ENCODE peak calls at places on chromosomes 3 and 15, in four cellular contexts. W is posterior vena cava, E is NCI-H1436, B is GM12891. I is an unnamed sample.

GRCh38 chr3:49399467-49399866 is 12.3 kb downstream of the RHOA start:
- DNase-seq in W (peak), B (no peak), E (no peak), I (no peak)

GRCh38 chr3:129979891-129980290 is 5.4 kb downstream of the TRH start:
- DNase-seq in W (no peak), E (no peak), B (no peak), I (no peak)

GRCh38 chr15:72758195-72758594 is 25.4 kb downstream of the ADPGK start:
- DNase-seq in E (no peak), W (no peak), B (no peak), I (no peak)

GRCh38 chr15:101805605-101806345 is 2.5 kb downstream of the OR4F6 start:
- DNase-seq in W (no peak), B (no peak), E (no peak), I (no peak)

GRCh38 chr3:65894679-65895078 is 144.0 kb downstream of the MAGI1 start:
- DNase-seq in W (no peak), E (no peak), B (no peak), I (no peak)

GRCh38 chr3:188796122-188796631 is 375.6 kb upstream of the TPRG1 start:
- DNase-seq in B (no peak), W (no peak), E (no peak), I (no peak)

GRCh38 chr3:169759256-169759655 is 5.6 kb downstream of the TERC start:
- DNase-seq in B (no peak), W (no peak), E (no peak), I (no peak)

GRCh38 chr3:55161256-55161655 is 233.4 kb upstream of the LRTM1 start:
- DNase-seq in E (no peak), B (no peak), W (no peak), I (no peak)

GRCh38 chr3:25291524-25291923 is 136.5 kb upstream of the RARB start:
- DNase-seq in E (peak), B (no peak), W (no peak), I (no peak)

GRCh38 chr3:152289708-152290107 is 21.0 kb downstream of the MBNL1 start:
- DNase-seq in B (no peak), W (no peak), E (no peak), I (no peak)

GRCh38 chr15:51924146-51925068 is 47.2 kb downstream of the LEO1 start:
- DNase-seq in E (no peak), W (no peak), B (no peak), I (no peak)

GRCh38 chr3:24042174-24042878 is 97.2 kb downstream of the NR1D2 start:
- DNase-seq in E (no peak), B (no peak), W (no peak), I (no peak)

GRCh38 chr3:140822381-140823047 is 119.1 kb upstream of the SLC25A36 start:
- DNase-seq in B (no peak), E (no peak), W (no peak), I (no peak)

GRCh38 chr15:85837011-85837433 is 42.3 kb upstream of the KLHL25 start:
- DNase-seq in W (no peak), B (no peak), E (no peak), I (no peak)

GRCh38 chr3:194196876-194197275 is 60.9 kb downstream of the HES1 start:
- DNase-seq in B (no peak), W (no peak), E (no peak), I (no peak)

GRCh38 chr3:182568206-182568605 is 225.1 kb upstream of the ATP11B start:
- DNase-seq in B (no peak), E (no peak), W (no peak), I (no peak)

GRCh38 chr3:136734382-136735070 is 17.7 kb downstream of the STAG1 start:
- DNase-seq in E (no peak), B (no peak), W (no peak), I (no peak)

GRCh38 chr15:78542647-78543046 is 2.4 kb downstream of the PSMA4 start:
- DNase-seq in W (no peak), B (no peak), E (no peak), I (no peak)

I was measured in kidney.